ENCODE peak calls at places on chromosomes 2 and 18, in four cellular contexts. O is tibial nerve, Y is substantia nigra, L is uterus. T is an unnamed sample.

GRCh38 chr18:52376104-52376503 is 36.1 kb downstream of the DCC start:
- DNase-seq in L (no peak), O (no peak), Y (no peak), T (no peak)

GRCh38 chr2:226011716-226012115 is 612.2 kb downstream of the NYAP2 start:
- DNase-seq in O (no peak), L (no peak), Y (no peak), T (no peak)

GRCh38 chr18:31954349-31954748 is 11.4 kb upstream of the TRAPPC8 start:
- DNase-seq in O (peak), Y (no peak), L (no peak), T (no peak)

GRCh38 chr2:60992985-60993392 is 24.5 kb upstream of the PEX13 start:
- DNase-seq in L (no peak), Y (no peak), O (peak), T (no peak)

GRCh38 chr2:77521931-77522470 is at the start of gene LRRTM4:
- DNase-seq in O (peak), Y (peak), L (no peak), T (no peak)

GRCh38 chr2:196274387-196274809 is 103.0 kb upstream of the STK17B start:
- DNase-seq in Y (no peak), L (no peak), O (peak), T (no peak)

GRCh38 chr18:69628774-69629359 is 228.2 kb downstream of the DOK6 start:
- DNase-seq in Y (no peak), L (no peak), O (no peak), T (no peak)

GRCh38 chr18:79604205-79604912 is 75.2 kb upstream of the CTDP1 start:
- DNase-seq in L (peak), Y (no peak), O (no peak), T (no peak)

GRCh38 chr2:36780231-36780808 is 83.8 kb downstream of the VIT start:
- DNase-seq in Y (no peak), L (no peak), O (peak), T (no peak)

GRCh38 chr2:100744589-100744988 is 75.3 kb upstream of the NPAS2 start:
- DNase-seq in O (no peak), L (no peak), Y (no peak), T (no peak)

GRCh38 chr18:51361130-51361860 is 163.8 kb upstream of the MEX3C start:
- DNase-seq in Y (no peak), L (no peak), O (no peak), T (no peak)

GRCh38 chr2:235726554-235726953 is 232.7 kb downstream of the AGAP1 start:
- DNase-seq in L (no peak), O (no peak), Y (no peak), T (no peak)

GRCh38 chr18:44803019-44803650 is 122.4 kb downstream of the SETBP1 start:
- DNase-seq in L (peak), O (peak), Y (no peak), T (peak)

DNA sequence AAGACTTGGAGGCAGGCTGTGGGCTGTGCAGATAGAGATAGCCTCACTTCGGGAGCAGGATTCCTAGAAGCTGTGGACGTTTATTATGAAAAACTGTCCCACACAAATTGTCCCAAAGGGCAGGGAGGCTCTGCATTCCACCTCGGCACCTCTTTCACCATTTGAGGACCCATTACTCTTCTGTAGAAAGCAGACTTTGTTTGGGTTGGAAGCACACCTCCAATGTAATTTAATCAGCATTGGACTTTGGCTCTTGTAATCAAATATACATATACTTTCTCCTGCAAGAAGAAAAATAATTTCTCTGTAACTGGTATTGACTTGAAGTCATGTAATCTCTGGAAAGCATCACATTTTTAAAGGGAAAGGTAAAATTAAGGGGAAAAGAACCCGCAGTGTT is 8.5 kb downstream of the ONECUT2 start:
- DNase-seq in O (no peak), Y (no peak), L (no peak), T (no peak)
- H3K27ac ChIP-seq in O (no peak), Y (no peak), L (no peak), T (no peak)

GRCh38 chr2:127081826-127082633 is 24.9 kb downstream of the BIN1 start:
- DNase-seq in L (peak), Y (peak), O (no peak), T (no peak)
- H3K27ac ChIP-seq in L (peak), Y (peak), O (peak), T (peak)

DNA sequence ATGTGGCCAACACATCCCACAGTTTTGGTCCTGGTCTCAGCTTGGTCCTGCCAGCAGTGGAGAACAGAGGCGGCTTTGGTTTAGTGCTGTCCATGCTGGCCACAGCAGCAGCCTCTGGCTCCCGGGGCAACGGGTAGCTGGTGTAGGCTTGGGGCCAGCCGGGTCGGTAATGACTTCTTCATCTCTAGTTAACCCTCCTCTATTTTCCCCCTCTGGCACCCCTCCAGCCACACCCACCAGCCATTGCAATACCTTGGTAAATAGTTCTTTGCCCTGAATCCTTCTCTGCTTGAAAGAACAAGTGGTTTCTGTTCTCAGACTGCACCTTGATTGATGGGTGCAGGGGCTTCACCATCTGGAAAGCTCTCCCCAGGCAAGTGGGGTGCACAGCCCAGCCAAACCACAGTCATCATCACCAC is 31.7 kb upstream of the ZNF396 start:
- DNase-seq in L (no peak), Y (no peak), O (no peak), T (no peak)
- H3K27ac ChIP-seq in L (no peak), Y (no peak), O (no peak), T (no peak)

DNA sequence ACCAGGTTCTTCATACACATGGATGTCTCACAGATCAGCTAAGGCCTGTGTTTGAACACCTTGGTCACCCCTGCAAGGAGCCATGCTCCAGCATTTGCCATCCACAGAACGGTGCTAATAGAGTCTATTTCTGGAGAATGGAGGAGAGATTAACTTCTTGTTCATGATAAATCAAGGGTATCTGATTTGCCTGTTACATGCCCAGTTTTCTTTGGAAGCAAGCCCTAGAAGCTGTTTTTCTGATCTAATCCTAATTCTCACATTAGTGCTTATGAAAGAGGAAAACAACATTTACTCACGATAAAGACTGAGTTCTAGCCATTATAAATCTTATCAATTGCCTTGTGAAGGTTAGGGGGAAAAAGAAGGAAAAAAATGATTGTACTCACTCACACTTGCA is 119.6 kb upstream of the DTNA start:
- DNase-seq in O (no peak), L (no peak), Y (no peak), T (no peak)
- H3K27ac ChIP-seq in O (no peak), L (no peak), Y (no peak), T (no peak)

GRCh38 chr2:82215212-82215611 is 1910.7 kb upstream of the LRRTM1 start:
- DNase-seq in L (no peak), Y (no peak), O (no peak), T (no peak)
- H3K27ac ChIP-seq in L (no peak), Y (no peak), O (no peak), T (no peak)

GRCh38 chr2:119426801-119427395 is 4.8 kb upstream of the TMEM37 start:
- DNase-seq in Y (no peak), L (peak), O (peak), T (peak)
- H3K27ac ChIP-seq in Y (no peak), L (no peak), O (no peak), T (peak)

GRCh38 chr2:213148572-213149331 is 2.7 kb downstream of the IKZF2 start:
- DNase-seq in L (no peak), O (no peak), Y (no peak), T (no peak)

GRCh38 chr2:213147550-213147949 is 3.9 kb downstream of the IKZF2 start:
- DNase-seq in L (no peak), O (no peak), Y (no peak), T (no peak)

GRCh38 chr2:213149949-213150314 is 1.5 kb downstream of the IKZF2 start:
- DNase-seq in Y (no peak), L (no peak), O (no peak), T (no peak)

GRCh38 chr2:213150315-213150951 is 979 bp downstream of the IKZF2 start:
- DNase-seq in L (peak), Y (no peak), O (peak), T (no peak)

DNA sequence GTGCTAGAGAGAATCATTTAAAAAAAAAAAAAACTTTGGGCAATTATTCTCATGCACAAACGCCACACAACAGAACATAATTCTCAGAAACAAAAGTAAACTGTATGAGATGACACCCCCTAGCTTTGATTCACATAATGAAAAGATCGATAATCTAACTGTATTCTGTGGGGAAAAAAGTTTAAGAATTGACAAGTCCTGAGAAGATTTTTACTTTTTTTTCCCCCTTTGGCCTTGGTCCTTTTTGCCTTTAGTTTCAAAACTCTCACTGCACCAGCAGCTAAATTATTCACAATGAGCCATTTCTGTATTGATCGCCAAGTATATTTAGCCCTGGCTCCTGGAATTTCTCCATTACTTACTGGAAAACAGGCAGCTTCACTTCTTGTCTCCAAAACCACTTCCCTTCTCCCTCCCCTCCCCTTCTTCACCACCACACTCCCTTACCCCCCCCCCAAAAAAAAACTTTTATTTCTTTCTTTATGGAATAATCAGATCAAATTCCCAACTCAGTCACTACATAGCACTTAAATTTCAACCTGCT is 2.0 kb downstream of the IKZF2 start:
- DNase-seq in O (no peak), Y (no peak), L (no peak), T (no peak)
- H3K27ac ChIP-seq in O (peak), Y (peak), L (peak), T (no peak)

GRCh38 chr18:49525981-49526380 is 35.9 kb upstream of the LIPG start:
- DNase-seq in Y (no peak), L (no peak), O (no peak), T (no peak)

GRCh38 chr18:49527631-49528327 is 34.1 kb upstream of the LIPG start:
- DNase-seq in Y (no peak), L (no peak), O (no peak), T (no peak)

GRCh38 chr18:49521251-49521650 is 34.2 kb upstream of the C18orf32 start:
- DNase-seq in Y (no peak), L (no peak), O (no peak), T (no peak)

GRCh38 chr18:49524951-49525350 is 36.9 kb upstream of the LIPG start:
- DNase-seq in L (no peak), O (no peak), Y (no peak), T (no peak)

GRCh38 chr18:49524349-49524748 is 37.3 kb upstream of the C18orf32 start:
- DNase-seq in O (no peak), L (no peak), Y (no peak), T (no peak)
- H3K27ac ChIP-seq in O (no peak), L (no peak), Y (no peak), T (no peak)

GRCh38 chr2:17164550-17164949 is 353.7 kb downstream of the RAD51AP2 start:
- DNase-seq in Y (no peak), O (no peak), L (no peak), T (no peak)
- H3K27ac ChIP-seq in Y (no peak), O (no peak), L (no peak), T (no peak)

DNA sequence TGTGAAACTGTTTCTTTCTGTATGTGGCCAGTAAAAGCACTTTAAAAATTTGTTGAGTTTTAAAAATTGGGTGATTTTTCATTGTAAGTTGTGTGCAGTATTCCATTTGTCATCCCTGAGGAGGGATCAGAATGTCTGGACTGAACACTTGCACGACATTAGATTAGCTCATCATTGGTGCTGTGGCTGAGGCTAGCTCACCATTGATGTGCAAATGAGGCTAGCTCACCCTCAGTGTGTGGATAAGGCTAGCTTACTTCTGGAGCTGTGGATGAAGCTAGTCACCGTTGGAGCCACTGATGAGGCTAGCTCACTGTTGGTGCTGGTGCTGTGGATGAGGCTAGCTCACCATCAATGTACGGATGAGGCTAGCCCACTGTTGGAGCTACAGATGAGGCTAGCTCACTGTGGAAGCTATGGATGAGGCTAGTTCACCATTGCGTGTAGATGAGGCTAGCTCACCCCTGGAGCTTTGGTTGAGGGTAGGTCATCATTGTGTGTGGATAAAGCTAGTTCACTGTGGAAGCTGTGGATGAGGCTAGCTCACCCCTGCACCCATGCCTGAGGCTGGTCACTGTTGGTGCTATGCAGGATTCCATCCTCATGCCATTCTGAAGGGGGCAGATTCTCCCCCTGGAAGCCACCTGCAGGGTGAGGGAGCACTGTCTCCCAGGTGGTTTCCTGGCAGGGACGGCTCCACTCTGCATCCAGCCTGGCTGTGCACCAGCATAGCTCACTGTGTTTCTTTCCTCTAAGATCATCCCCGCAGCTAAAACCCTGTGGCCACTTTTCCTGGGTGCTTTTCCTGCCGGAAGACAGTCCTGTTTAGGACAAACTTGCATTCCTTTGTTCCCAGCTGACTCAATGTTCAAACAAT is 101.1 kb downstream of the TWIST2 start:
- DNase-seq in L (peak), Y (no peak), O (peak), T (no peak)
- H3K27ac ChIP-seq in L (no peak), Y (no peak), O (no peak), T (no peak)

T was measured in ovary.